ENCODE peak calls at places on chromosomes 13 and 19, in five cellular contexts. One of them, this sample, is unnamed.

GRCh38 chr19:16942583-16942982 is 53.8 kb downstream of the F2RL3 start:
- DNase-seq in stimulated activated CD8-positive, alpha-beta memory T cell treated with anti-CD3 and anti-CD28 coated beads, Interleukin-7, amount 100 ng/mL, for 24 hours: no peak
- DNase-seq in activated CD8-positive, alpha-beta memory T cell treated with anti-CD3 and anti-CD28 coated beads for 1 hour: no peak
- DNase-seq in NCI-H748 treated with DMSO at 0.1 percent for 48 hours: no peak
- DNase-seq in Calu3: no peak
- DNase-seq in this sample: no peak

GRCh38 chr13:67620665-67621064 is 390.5 kb upstream of the PCDH9 start:
- DNase-seq in stimulated activated CD8-positive, alpha-beta memory T cell treated with anti-CD3 and anti-CD28 coated beads, Interleukin-7, amount 100 ng/mL, for 24 hours: no peak
- DNase-seq in activated CD8-positive, alpha-beta memory T cell treated with anti-CD3 and anti-CD28 coated beads for 1 hour: no peak
- DNase-seq in NCI-H748 treated with DMSO at 0.1 percent for 48 hours: no peak
- DNase-seq in Calu3: no peak
- DNase-seq in this sample: no peak

GRCh38 chr19:3456925-3457530 is 23.3 kb downstream of the SMIM24 start:
- DNase-seq in stimulated activated CD8-positive, alpha-beta memory T cell treated with anti-CD3 and anti-CD28 coated beads, Interleukin-7, amount 100 ng/mL, for 24 hours: no peak
- DNase-seq in activated CD8-positive, alpha-beta memory T cell treated with anti-CD3 and anti-CD28 coated beads for 1 hour: no peak
- DNase-seq in NCI-H748 treated with DMSO at 0.1 percent for 48 hours: no peak
- DNase-seq in Calu3: no peak
- DNase-seq in this sample: no peak

GRCh38 chr19:4061178-4061682 is 5.5 kb downstream of the ZBTB7A start:
- DNase-seq in stimulated activated CD8-positive, alpha-beta memory T cell treated with anti-CD3 and anti-CD28 coated beads, Interleukin-7, amount 100 ng/mL, for 24 hours: no peak
- DNase-seq in activated CD8-positive, alpha-beta memory T cell treated with anti-CD3 and anti-CD28 coated beads for 1 hour: no peak
- DNase-seq in NCI-H748 treated with DMSO at 0.1 percent for 48 hours: no peak
- DNase-seq in Calu3: peak
- DNase-seq in this sample: peak

GRCh38 chr13:37074703-37075102 is 15.2 kb upstream of the SUPT20H start:
- DNase-seq in stimulated activated CD8-positive, alpha-beta memory T cell treated with anti-CD3 and anti-CD28 coated beads, Interleukin-7, amount 100 ng/mL, for 24 hours: no peak
- DNase-seq in activated CD8-positive, alpha-beta memory T cell treated with anti-CD3 and anti-CD28 coated beads for 1 hour: no peak
- DNase-seq in NCI-H748 treated with DMSO at 0.1 percent for 48 hours: peak
- DNase-seq in Calu3: no peak
- DNase-seq in this sample: no peak

GRCh38 chr19:43575156-43575950 is at the start of the genes PINLYP and XRCC1:
- DNase-seq in stimulated activated CD8-positive, alpha-beta memory T cell treated with anti-CD3 and anti-CD28 coated beads, Interleukin-7, amount 100 ng/mL, for 24 hours: peak
- DNase-seq in activated CD8-positive, alpha-beta memory T cell treated with anti-CD3 and anti-CD28 coated beads for 1 hour: peak
- DNase-seq in NCI-H748 treated with DMSO at 0.1 percent for 48 hours: peak
- DNase-seq in Calu3: peak
- DNase-seq in this sample: peak

GRCh38 chr19:17048885-17049453 is 22.4 kb upstream of the CPAMD8 start:
- DNase-seq in stimulated activated CD8-positive, alpha-beta memory T cell treated with anti-CD3 and anti-CD28 coated beads, Interleukin-7, amount 100 ng/mL, for 24 hours: no peak
- DNase-seq in activated CD8-positive, alpha-beta memory T cell treated with anti-CD3 and anti-CD28 coated beads for 1 hour: no peak
- DNase-seq in NCI-H748 treated with DMSO at 0.1 percent for 48 hours: no peak
- DNase-seq in Calu3: no peak
- DNase-seq in this sample: no peak

GRCh38 chr13:94309997-94310842 is 169.3 kb downstream of the DCT start:
- DNase-seq in stimulated activated CD8-positive, alpha-beta memory T cell treated with anti-CD3 and anti-CD28 coated beads, Interleukin-7, amount 100 ng/mL, for 24 hours: no peak
- DNase-seq in activated CD8-positive, alpha-beta memory T cell treated with anti-CD3 and anti-CD28 coated beads for 1 hour: no peak
- DNase-seq in NCI-H748 treated with DMSO at 0.1 percent for 48 hours: no peak
- DNase-seq in Calu3: no peak
- DNase-seq in this sample: no peak

GRCh38 chr19:40556953-40557530 is 19.6 kb upstream of the SHKBP1 start:
- DNase-seq in stimulated activated CD8-positive, alpha-beta memory T cell treated with anti-CD3 and anti-CD28 coated beads, Interleukin-7, amount 100 ng/mL, for 24 hours: no peak
- DNase-seq in activated CD8-positive, alpha-beta memory T cell treated with anti-CD3 and anti-CD28 coated beads for 1 hour: no peak
- DNase-seq in NCI-H748 treated with DMSO at 0.1 percent for 48 hours: no peak
- DNase-seq in Calu3: no peak
- DNase-seq in this sample: no peak

GRCh38 chr19:42271045-42271419 is 2.0 kb downstream of the CIC start:
- DNase-seq in stimulated activated CD8-positive, alpha-beta memory T cell treated with anti-CD3 and anti-CD28 coated beads, Interleukin-7, amount 100 ng/mL, for 24 hours: no peak
- DNase-seq in activated CD8-positive, alpha-beta memory T cell treated with anti-CD3 and anti-CD28 coated beads for 1 hour: no peak
- DNase-seq in NCI-H748 treated with DMSO at 0.1 percent for 48 hours: no peak
- DNase-seq in Calu3: no peak
- DNase-seq in this sample: no peak

GRCh38 chr13:20254076-20254475 is 22.0 kb upstream of the GJB6 start:
- DNase-seq in stimulated activated CD8-positive, alpha-beta memory T cell treated with anti-CD3 and anti-CD28 coated beads, Interleukin-7, amount 100 ng/mL, for 24 hours: no peak
- DNase-seq in activated CD8-positive, alpha-beta memory T cell treated with anti-CD3 and anti-CD28 coated beads for 1 hour: no peak
- DNase-seq in NCI-H748 treated with DMSO at 0.1 percent for 48 hours: no peak
- DNase-seq in Calu3: no peak
- DNase-seq in this sample: no peak

GRCh38 chr19:11444059-11444458 is 8.6 kb downstream of the PRKCSH start:
- DNase-seq in stimulated activated CD8-positive, alpha-beta memory T cell treated with anti-CD3 and anti-CD28 coated beads, Interleukin-7, amount 100 ng/mL, for 24 hours: no peak
- DNase-seq in activated CD8-positive, alpha-beta memory T cell treated with anti-CD3 and anti-CD28 coated beads for 1 hour: no peak
- DNase-seq in NCI-H748 treated with DMSO at 0.1 percent for 48 hours: no peak
- DNase-seq in Calu3: no peak
- DNase-seq in this sample: no peak

GRCh38 chr19:13846533-13847032 is 30.4 kb upstream of the NANOS3 start:
- DNase-seq in stimulated activated CD8-positive, alpha-beta memory T cell treated with anti-CD3 and anti-CD28 coated beads, Interleukin-7, amount 100 ng/mL, for 24 hours: peak
- DNase-seq in activated CD8-positive, alpha-beta memory T cell treated with anti-CD3 and anti-CD28 coated beads for 1 hour: peak
- DNase-seq in NCI-H748 treated with DMSO at 0.1 percent for 48 hours: no peak
- DNase-seq in Calu3: peak
- DNase-seq in this sample: no peak

GRCh38 chr19:46503848-46504453 is 8.3 kb upstream of the PNMA8B start:
- DNase-seq in stimulated activated CD8-positive, alpha-beta memory T cell treated with anti-CD3 and anti-CD28 coated beads, Interleukin-7, amount 100 ng/mL, for 24 hours: no peak
- DNase-seq in activated CD8-positive, alpha-beta memory T cell treated with anti-CD3 and anti-CD28 coated beads for 1 hour: no peak
- DNase-seq in NCI-H748 treated with DMSO at 0.1 percent for 48 hours: peak
- DNase-seq in Calu3: no peak
- DNase-seq in this sample: no peak

GRCh38 chr13:114131581-114132418 is 623 bp downstream of the RASA3 start:
- DNase-seq in stimulated activated CD8-positive, alpha-beta memory T cell treated with anti-CD3 and anti-CD28 coated beads, Interleukin-7, amount 100 ng/mL, for 24 hours: no peak
- DNase-seq in activated CD8-positive, alpha-beta memory T cell treated with anti-CD3 and anti-CD28 coated beads for 1 hour: no peak
- DNase-seq in NCI-H748 treated with DMSO at 0.1 percent for 48 hours: no peak
- DNase-seq in Calu3: no peak
- DNase-seq in this sample: no peak

GRCh38 chr13:72435251-72435650 is 292.2 kb downstream of the MZT1 start:
- DNase-seq in stimulated activated CD8-positive, alpha-beta memory T cell treated with anti-CD3 and anti-CD28 coated beads, Interleukin-7, amount 100 ng/mL, for 24 hours: no peak
- DNase-seq in activated CD8-positive, alpha-beta memory T cell treated with anti-CD3 and anti-CD28 coated beads for 1 hour: no peak
- DNase-seq in NCI-H748 treated with DMSO at 0.1 percent for 48 hours: no peak
- DNase-seq in Calu3: no peak
- DNase-seq in this sample: no peak

GRCh38 chr19:38719761-38720558 is 24.3 kb downstream of the CAPN12 start:
- DNase-seq in stimulated activated CD8-positive, alpha-beta memory T cell treated with anti-CD3 and anti-CD28 coated beads, Interleukin-7, amount 100 ng/mL, for 24 hours: no peak
- DNase-seq in activated CD8-positive, alpha-beta memory T cell treated with anti-CD3 and anti-CD28 coated beads for 1 hour: no peak
- DNase-seq in NCI-H748 treated with DMSO at 0.1 percent for 48 hours: no peak
- DNase-seq in Calu3: peak
- DNase-seq in this sample: no peak

GRCh38 chr19:4744451-4745170 is 21.0 kb upstream of the DPP9 start:
- DNase-seq in stimulated activated CD8-positive, alpha-beta memory T cell treated with anti-CD3 and anti-CD28 coated beads, Interleukin-7, amount 100 ng/mL, for 24 hours: no peak
- DNase-seq in activated CD8-positive, alpha-beta memory T cell treated with anti-CD3 and anti-CD28 coated beads for 1 hour: no peak
- DNase-seq in NCI-H748 treated with DMSO at 0.1 percent for 48 hours: no peak
- DNase-seq in Calu3: no peak
- DNase-seq in this sample: no peak

GRCh38 chr19:18070181-18070580 is 16.6 kb downstream of the IL12RB1 start:
- DNase-seq in stimulated activated CD8-positive, alpha-beta memory T cell treated with anti-CD3 and anti-CD28 coated beads, Interleukin-7, amount 100 ng/mL, for 24 hours: no peak
- DNase-seq in activated CD8-positive, alpha-beta memory T cell treated with anti-CD3 and anti-CD28 coated beads for 1 hour: no peak
- DNase-seq in NCI-H748 treated with DMSO at 0.1 percent for 48 hours: no peak
- DNase-seq in Calu3: no peak
- DNase-seq in this sample: no peak

GRCh38 chr13:77034883-77035282 is 7.9 kb upstream of the FBXL3 start:
- DNase-seq in stimulated activated CD8-positive, alpha-beta memory T cell treated with anti-CD3 and anti-CD28 coated beads, Interleukin-7, amount 100 ng/mL, for 24 hours: no peak
- DNase-seq in activated CD8-positive, alpha-beta memory T cell treated with anti-CD3 and anti-CD28 coated beads for 1 hour: no peak
- DNase-seq in NCI-H748 treated with DMSO at 0.1 percent for 48 hours: no peak
- DNase-seq in Calu3: no peak
- DNase-seq in this sample: no peak

GRCh38 chr13:27264181-27264580 is 6.4 kb upstream of the RASL11A start:
- DNase-seq in stimulated activated CD8-positive, alpha-beta memory T cell treated with anti-CD3 and anti-CD28 coated beads, Interleukin-7, amount 100 ng/mL, for 24 hours: no peak
- DNase-seq in activated CD8-positive, alpha-beta memory T cell treated with anti-CD3 and anti-CD28 coated beads for 1 hour: no peak
- DNase-seq in NCI-H748 treated with DMSO at 0.1 percent for 48 hours: no peak
- DNase-seq in Calu3: no peak
- DNase-seq in this sample: no peak

GRCh38 chr13:21402586-21403307 is 56.4 kb downstream of the ZDHHC20 start:
- DNase-seq in stimulated activated CD8-positive, alpha-beta memory T cell treated with anti-CD3 and anti-CD28 coated beads, Interleukin-7, amount 100 ng/mL, for 24 hours: no peak
- DNase-seq in activated CD8-positive, alpha-beta memory T cell treated with anti-CD3 and anti-CD28 coated beads for 1 hour: no peak
- DNase-seq in NCI-H748 treated with DMSO at 0.1 percent for 48 hours: no peak
- DNase-seq in Calu3: no peak
- DNase-seq in this sample: no peak

GRCh38 chr19:16244091-16244490 is 46.4 kb downstream of the AP1M1 start:
- DNase-seq in stimulated activated CD8-positive, alpha-beta memory T cell treated with anti-CD3 and anti-CD28 coated beads, Interleukin-7, amount 100 ng/mL, for 24 hours: no peak
- DNase-seq in activated CD8-positive, alpha-beta memory T cell treated with anti-CD3 and anti-CD28 coated beads for 1 hour: no peak
- DNase-seq in NCI-H748 treated with DMSO at 0.1 percent for 48 hours: no peak
- DNase-seq in Calu3: no peak
- DNase-seq in this sample: no peak

GRCh38 chr13:103371271-103371670 is 305.1 kb upstream of the SLC10A2 start:
- DNase-seq in stimulated activated CD8-positive, alpha-beta memory T cell treated with anti-CD3 and anti-CD28 coated beads, Interleukin-7, amount 100 ng/mL, for 24 hours: no peak
- DNase-seq in activated CD8-positive, alpha-beta memory T cell treated with anti-CD3 and anti-CD28 coated beads for 1 hour: no peak
- DNase-seq in NCI-H748 treated with DMSO at 0.1 percent for 48 hours: no peak
- DNase-seq in Calu3: no peak
- DNase-seq in this sample: no peak

GRCh38 chr19:1847684-1848398 is 442 bp downstream of the REXO1 start:
- DNase-seq in stimulated activated CD8-positive, alpha-beta memory T cell treated with anti-CD3 and anti-CD28 coated beads, Interleukin-7, amount 100 ng/mL, for 24 hours: no peak
- DNase-seq in activated CD8-positive, alpha-beta memory T cell treated with anti-CD3 and anti-CD28 coated beads for 1 hour: no peak
- DNase-seq in NCI-H748 treated with DMSO at 0.1 percent for 48 hours: no peak
- DNase-seq in Calu3: peak
- DNase-seq in this sample: no peak

GRCh38 chr13:112759053-112759452 is 69.2 kb downstream of the ATP11A start:
- DNase-seq in stimulated activated CD8-positive, alpha-beta memory T cell treated with anti-CD3 and anti-CD28 coated beads, Interleukin-7, amount 100 ng/mL, for 24 hours: no peak
- DNase-seq in activated CD8-positive, alpha-beta memory T cell treated with anti-CD3 and anti-CD28 coated beads for 1 hour: no peak
- DNase-seq in NCI-H748 treated with DMSO at 0.1 percent for 48 hours: no peak
- DNase-seq in Calu3: no peak
- DNase-seq in this sample: no peak

GRCh38 chr19:3020321-3020960 is 8.6 kb downstream of the TLE2 start:
- DNase-seq in stimulated activated CD8-positive, alpha-beta memory T cell treated with anti-CD3 and anti-CD28 coated beads, Interleukin-7, amount 100 ng/mL, for 24 hours: no peak
- DNase-seq in activated CD8-positive, alpha-beta memory T cell treated with anti-CD3 and anti-CD28 coated beads for 1 hour: no peak
- DNase-seq in NCI-H748 treated with DMSO at 0.1 percent for 48 hours: no peak
- DNase-seq in Calu3: no peak
- DNase-seq in this sample: no peak

GRCh38 chr13:37229931-37230330 is 124.5 kb upstream of the CSNK1A1L start:
- DNase-seq in stimulated activated CD8-positive, alpha-beta memory T cell treated with anti-CD3 and anti-CD28 coated beads, Interleukin-7, amount 100 ng/mL, for 24 hours: no peak
- DNase-seq in activated CD8-positive, alpha-beta memory T cell treated with anti-CD3 and anti-CD28 coated beads for 1 hour: no peak
- DNase-seq in NCI-H748 treated with DMSO at 0.1 percent for 48 hours: no peak
- DNase-seq in Calu3: no peak
- DNase-seq in this sample: no peak

GRCh38 chr19:30784850-30785459 is 412.8 kb downstream of the ZNF536 start:
- DNase-seq in stimulated activated CD8-positive, alpha-beta memory T cell treated with anti-CD3 and anti-CD28 coated beads, Interleukin-7, amount 100 ng/mL, for 24 hours: peak
- DNase-seq in activated CD8-positive, alpha-beta memory T cell treated with anti-CD3 and anti-CD28 coated beads for 1 hour: no peak
- DNase-seq in NCI-H748 treated with DMSO at 0.1 percent for 48 hours: peak
- DNase-seq in Calu3: peak
- DNase-seq in this sample: no peak

GRCh38 chr13:30719521-30719914 is 15.8 kb upstream of the ALOX5AP start:
- DNase-seq in stimulated activated CD8-positive, alpha-beta memory T cell treated with anti-CD3 and anti-CD28 coated beads, Interleukin-7, amount 100 ng/mL, for 24 hours: no peak
- DNase-seq in activated CD8-positive, alpha-beta memory T cell treated with anti-CD3 and anti-CD28 coated beads for 1 hour: no peak
- DNase-seq in NCI-H748 treated with DMSO at 0.1 percent for 48 hours: no peak
- DNase-seq in Calu3: no peak
- DNase-seq in this sample: no peak

GRCh38 chr19:3346677-3347353 is 19.6 kb upstream of the NFIC start:
- DNase-seq in stimulated activated CD8-positive, alpha-beta memory T cell treated with anti-CD3 and anti-CD28 coated beads, Interleukin-7, amount 100 ng/mL, for 24 hours: no peak
- DNase-seq in activated CD8-positive, alpha-beta memory T cell treated with anti-CD3 and anti-CD28 coated beads for 1 hour: no peak
- DNase-seq in NCI-H748 treated with DMSO at 0.1 percent for 48 hours: no peak
- DNase-seq in Calu3: no peak
- DNase-seq in this sample: no peak

GRCh38 chr13:35736876-35737275 is 260.4 kb upstream of the MAB21L1 start:
- DNase-seq in stimulated activated CD8-positive, alpha-beta memory T cell treated with anti-CD3 and anti-CD28 coated beads, Interleukin-7, amount 100 ng/mL, for 24 hours: no peak
- DNase-seq in activated CD8-positive, alpha-beta memory T cell treated with anti-CD3 and anti-CD28 coated beads for 1 hour: no peak
- DNase-seq in NCI-H748 treated with DMSO at 0.1 percent for 48 hours: no peak
- DNase-seq in Calu3: no peak
- DNase-seq in this sample: no peak